ENCODE peak calls at places on chromosomes 6 and 20, in five cellular contexts. C is activated naive CD8-positive, alpha-beta T cell treated with anti-CD3 and anti-CD28 coated beads, Interleukin-2, amount 10 ng/mL, durations not matched to agents 7 days and 5 days; Y is upper lobe of right lung; M is Right ventricle myocardium inferior; P is pancreas. A is an unnamed sample.

GRCh38 chr6:3822747-3823445 is 26.3 kb upstream of the FAM50B start:
- ATAC-seq in C (no peak), Y (no peak), M (no peak), P (peak; percentile 57), A (no peak)

GRCh38 chr6:167210375-167211295 is 52.9 kb upstream of the GPR31 start:
- ATAC-seq in C (no peak), Y (no peak), M (peak; percentile 62), P (no peak), A (no peak)

GRCh38 chr6:98574991-98575390 is 259.4 kb upstream of the POU3F2 start:
- ATAC-seq in C (no peak), Y (no peak), M (no peak), P (no peak), A (no peak)

GRCh38 chr6:2940010-2940850 is 31.1 kb downstream of the SERPINB6 start:
- ATAC-seq in C (peak; percentile 82), Y (peak; percentile 82), M (no peak), P (no peak), A (peak; percentile 95)

GRCh38 chr20:47502271-47502730 is 614 bp downstream of the NCOA3 start:
- ATAC-seq in C (peak; percentile 3), Y (peak; percentile 17), M (no peak), P (peak; percentile 49), A (peak; percentile 17)

GRCh38 chr20:34262488-34263288 is 21.5 kb downstream of the ASIP start:
- ATAC-seq in C (peak; percentile 47), Y (peak; percentile 91), M (peak; percentile 92), P (no peak), A (no peak)

GRCh38 chr6:109373762-109374161 is 8.5 kb downstream of the CD164 start:
- ATAC-seq in C (peak; percentile 86), Y (peak; percentile 85), M (peak; percentile 34), P (peak; percentile 13), A (peak; percentile 99)

GRCh38 chr6:2259574-2259973 is 14.2 kb upstream of the GMDS start:
- ATAC-seq in C (no peak), Y (no peak), M (no peak), P (no peak), A (no peak)

GRCh38 chr6:142821164-142821716 is 123.7 kb downstream of the HIVEP2 start:
- ATAC-seq in C (no peak), Y (no peak), M (no peak), P (no peak), A (no peak)

GRCh38 chr20:32386091-32386490 is 28.0 kb downstream of the ASXL1 start:
- ATAC-seq in C (no peak), Y (no peak), M (no peak), P (peak; percentile 21), A (no peak)

GRCh38 chr6:95145457-95145856 is 431.9 kb upstream of the MANEA start:
- ATAC-seq in C (no peak), Y (no peak), M (no peak), P (no peak), A (no peak)

GRCh38 chr6:19525673-19526072 is 311.5 kb upstream of the ID4 start:
- ATAC-seq in C (no peak), Y (no peak), M (no peak), P (no peak), A (no peak)

GRCh38 chr6:14423330-14423729 is 305.8 kb downstream of the CD83 start:
- ATAC-seq in C (no peak), Y (no peak), M (peak; percentile 71), P (no peak), A (no peak)

GRCh38 chr6:9482030-9482731 is 932.7 kb downstream of the TFAP2A start:
- ATAC-seq in C (no peak), Y (no peak), M (no peak), P (no peak), A (no peak)

GRCh38 chr20:59153355-59153681 is 10.3 kb upstream of the ZNF831 start:
- ATAC-seq in C (no peak), Y (peak; percentile 66), M (peak; percentile 91), P (peak; percentile 91), A (no peak)

GRCh38 chr6:108198761-108199498 is 33.1 kb downstream of the NR2E1 start:
- ATAC-seq in C (no peak), Y (peak; percentile 13), M (no peak), P (no peak), A (peak; percentile 4)

GRCh38 chr6:42105714-42106662 is 36.4 kb downstream of the C6orf132 start:
- ATAC-seq in C (no peak), Y (no peak), M (no peak), P (peak; percentile 20), A (no peak)

GRCh38 chr20:19252670-19253120 is 40.3 kb downstream of the SLC24A3 start:
- ATAC-seq in C (no peak), Y (peak; percentile 80), M (peak; percentile 51), P (peak; percentile 12), A (no peak)

GRCh38 chr6:109237082-109237985 is 142.0 kb downstream of the CEP57L1 start:
- ATAC-seq in C (peak; percentile 88), Y (peak; percentile 81), M (no peak), P (peak; percentile 40), A (peak; percentile 52)

GRCh38 chr6:17227403-17227802 is 53.8 kb upstream of the RBM24 start:
- ATAC-seq in C (no peak), Y (no peak), M (no peak), P (peak; percentile 56), A (no peak)

GRCh38 chr6:52330470-52330869 is 31.5 kb upstream of the PAQR8 start:
- ATAC-seq in C (no peak), Y (peak; percentile 84), M (no peak), P (peak; percentile 65), A (no peak)

GRCh38 chr20:53576586-53577318 is 16.9 kb downstream of the ZNF217 start:
- ATAC-seq in C (peak; percentile 26), Y (no peak), M (no peak), P (no peak), A (no peak)

GRCh38 chr6:90025418-90026089 is 131.3 kb downstream of the GJA10 start:
- ATAC-seq in C (no peak), Y (no peak), M (peak; percentile 26), P (peak; percentile 38), A (peak; percentile 91)

GRCh38 chr20:62838511-62838910 is 21.7 kb downstream of the COL9A3 start:
- ATAC-seq in C (no peak), Y (no peak), M (no peak), P (peak; percentile 30), A (peak; percentile 87)

GRCh38 chr6:143187173-143187908 is 126.7 kb downstream of the AIG1 start:
- ATAC-seq in C (no peak), Y (no peak), M (peak; percentile 67), P (peak; percentile 62), A (no peak)

GRCh38 chr20:47544240-47544639 is 42.6 kb downstream of the NCOA3 start:
- ATAC-seq in C (no peak), Y (no peak), M (no peak), P (no peak), A (no peak)

GRCh38 chr20:11207749-11208502 is 534.1 kb upstream of the JAG1 start:
- ATAC-seq in C (no peak), Y (no peak), M (no peak), P (peak; percentile 78), A (no peak)

GRCh38 chr6:5509106-5509505 is 247.8 kb downstream of the FARS2 start:
- ATAC-seq in C (no peak), Y (no peak), M (peak; percentile 73), P (no peak), A (no peak)

GRCh38 chr20:40333591-40333990 is 355.4 kb downstream of the MAFB start:
- ATAC-seq in C (no peak), Y (no peak), M (no peak), P (no peak), A (no peak)

A was measured in stimulated activated memory B cell treated with anti-CD40 and anti-IgM and Interleukin-4, amounts not matched to agents 10 μg/mL and 1 μg/mL and 100 μg/mL, for 72 hours.